ENCODE peak calls at places on chromosomes 16 and 17, in six cellular contexts. V is mesendoderm; R is activated T-cell treated with anti-CD3 and anti-CD28 coated beads, Interleukin-2, amount 50 U/mL, for 48 hours; U is activated CD8-positive, alpha-beta T cell treated with anti-CD3 and anti-CD28 coated beads, Interleukin-2, amount 10 ng/mL, durations not matched to agents 7 days and 5 days; J is T-helper 1 cell; H is GM23248. E is an unnamed sample.

GRCh38 chr17:57286372-57287105 is 30.2 kb downstream of the MSI2 start:
- DNase-seq in V (no peak), R (no peak), U (no peak), J (no peak), H (no peak), E (no peak)

GRCh38 chr16:74297296-74297665 is 667 bp downstream of the PSMD7 start:
- DNase-seq in V (peak), R (peak), U (peak), J (no peak), H (peak), E (peak)

GRCh38 chr16:50627419-50627818 is 53.7 kb downstream of the SNX20 start:
- DNase-seq in V (peak), R (peak), U (peak), J (peak), H (peak), E (peak)

GRCh38 chr17:44987194-44987882 is 19.2 kb upstream of the C1QL1 start:
- DNase-seq in V (peak), R (no peak), U (no peak), J (no peak), H (peak), E (no peak)

GRCh38 chr17:40323731-40324650 is 15.0 kb downstream of the RARA start:
- DNase-seq in V (no peak), R (no peak), U (peak), J (peak), H (peak), E (peak)

GRCh38 chr16:58384437-58385055 is 7.7 kb upstream of the GINS3 start:
- DNase-seq in V (no peak), R (no peak), U (no peak), J (no peak), H (no peak), E (no peak)

GRCh38 chr17:73118139-73118538 is 25.7 kb upstream of the SLC39A11 start:
- DNase-seq in V (no peak), R (no peak), U (no peak), J (no peak), H (no peak), E (no peak)

GRCh38 chr16:57627184-57627871 is 1.1 kb upstream of the ADGRG1 start:
- DNase-seq in V (peak), R (no peak), U (no peak), J (no peak), H (peak), E (peak)

GRCh38 chr17:76866774-76867577 is 1.2 kb upstream of the MGAT5B start:
- DNase-seq in V (peak), R (no peak), U (no peak), J (no peak), H (peak), E (peak)

GRCh38 chr17:19019041-19019941 is 14.7 kb upstream of the FAM83G start:
- DNase-seq in V (no peak), R (no peak), U (no peak), J (no peak), H (no peak), E (no peak)

GRCh38 chr16:73173396-73173795 is 125.5 kb upstream of the ZFHX3 start:
- DNase-seq in V (no peak), R (no peak), U (no peak), J (no peak), H (peak), E (no peak)

GRCh38 chr16:79997257-79997656 is 396.7 kb upstream of the MAF start:
- DNase-seq in V (peak), R (no peak), U (no peak), J (no peak), H (peak), E (peak)

GRCh38 chr16:8962393-8963009 is 1.2 kb downstream of the USP7 start:
- DNase-seq in V (peak), R (peak), U (peak), J (peak), H (peak), E (no peak)

GRCh38 chr17:7717756-7718350 is 309 bp downstream of the DNAH2 start:
- DNase-seq in V (no peak), R (no peak), U (peak), J (no peak), H (peak), E (no peak)

GRCh38 chr17:37530420-37530819 is 40.7 kb downstream of the DUSP14 start:
- DNase-seq in V (no peak), R (no peak), U (no peak), J (no peak), H (peak), E (peak)

GRCh38 chr17:64005734-64006167 is 7.6 kb downstream of the PRR29 start:
- DNase-seq in V (no peak), R (peak), U (no peak), J (no peak), H (peak), E (no peak)

GRCh38 chr17:49496183-49496865 is 1.2 kb downstream of the NGFR start:
- DNase-seq in V (peak), R (peak), U (peak), J (peak), H (peak), E (peak)

GRCh38 chr17:3691539-3692166 is 4.3 kb downstream of the P2RX5 start:
- DNase-seq in V (peak), R (no peak), U (no peak), J (no peak), H (no peak), E (no peak)

E was measured in ELR.